ENCODE peak calls at places on chromosomes 11 and 22, in seven cellular contexts. I is GM12878, N is IMR-90, O is heart left ventricle, X is H1, V is ovary, D is Peyer's patch. A is an unnamed sample.

GRCh38 chr11:80686889-80687288 is 1246.1 kb upstream of the TENM4 start:
- DNase-seq in N (no peak), I (no peak), X (no peak), V (no peak), D (no peak), O (no peak), A (no peak)

GRCh38 chr11:130003717-130004001 is 1.0 kb upstream of the PRDM10 start:
- DNase-seq in X (no peak), D (no peak), V (no peak), I (no peak), O (no peak), N (no peak), A (no peak)

GRCh38 chr11:119764108-119764874 is 35.3 kb upstream of the NECTIN1 start:
- DNase-seq in X (no peak), N (peak), O (no peak), V (peak), I (no peak), D (no peak), A (no peak)

GRCh38 chr11:17734986-17735822 is 623 bp downstream of the KCNC1 start:
- DNase-seq in V (peak), D (no peak), X (peak), I (no peak), O (peak), N (peak), A (no peak)

GRCh38 chr11:9601876-9602199 is 28.4 kb downstream of the WEE1 start:
- DNase-seq in N (no peak), O (no peak), X (peak), I (no peak), V (no peak), D (peak), A (no peak)

GRCh38 chr11:27700351-27701261 is at the start of gene BDNF:
- DNase-seq in V (no peak), O (no peak), X (peak), N (peak), D (no peak), I (no peak), A (no peak)

GRCh38 chr11:93494341-93494740 is 48.9 kb downstream of the SMCO4 start:
- DNase-seq in X (no peak), N (no peak), V (no peak), O (no peak), I (no peak), D (no peak), A (no peak)

GRCh38 chr22:23834406-23834805 is 4.4 kb downstream of the DERL3 start:
- DNase-seq in N (no peak), I (no peak), O (no peak), X (no peak), V (no peak), D (no peak), A (no peak)

GRCh38 chr11:1732421-1733008 is 17.9 kb downstream of the IFITM10 start:
- DNase-seq in I (no peak), O (no peak), D (no peak), V (no peak), X (no peak), N (no peak), A (no peak)

GRCh38 chr22:18059473-18059872 is 18.3 kb upstream of the PEX26 start:
- DNase-seq in V (no peak), X (no peak), I (no peak), D (no peak), O (no peak), N (no peak), A (no peak)

DNA sequence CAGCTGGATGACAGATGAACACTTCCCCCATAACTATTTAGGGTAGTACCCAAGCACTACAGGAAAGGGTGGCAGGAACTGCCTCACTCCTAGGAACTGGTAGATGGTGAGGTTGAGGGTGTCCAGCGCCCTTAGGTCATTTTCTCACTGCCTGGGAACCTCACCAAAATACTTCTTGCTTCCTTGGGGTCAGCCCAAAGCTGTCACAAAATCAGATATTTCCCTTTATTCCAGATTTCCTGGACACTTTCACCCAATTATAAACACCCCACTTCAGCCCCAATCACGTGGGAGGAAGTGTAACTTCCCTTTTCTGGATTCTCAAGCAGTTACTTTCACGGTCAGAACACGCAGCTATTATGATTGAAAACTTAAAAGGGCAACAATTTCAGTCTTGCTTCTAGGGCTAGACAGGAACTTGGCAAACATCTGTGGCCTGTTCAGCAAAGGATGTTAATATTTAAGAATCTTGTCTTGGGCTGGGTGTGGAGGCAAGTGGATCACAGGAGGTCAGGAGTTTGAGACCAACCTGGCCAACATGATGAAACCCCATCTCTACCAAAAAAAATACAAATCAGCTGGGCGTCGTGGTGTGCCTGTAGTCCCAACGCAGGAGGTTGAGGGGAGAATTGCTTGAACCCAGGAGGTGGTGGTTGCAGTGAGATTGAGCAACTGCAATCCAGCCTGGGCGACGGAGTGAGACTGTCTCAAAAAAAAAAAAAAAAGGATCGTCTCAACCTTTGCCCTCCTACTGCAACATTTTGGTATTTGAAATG is 4.0 kb downstream of the FTH1 start:
- DNase-seq in V (peak), O (no peak), D (peak), N (peak), I (peak), X (no peak), A (peak)
- TF ChIP-seq POLR2A in V (peak), O (no peak), D (peak), N (peak), I (peak), X (peak), A (no peak)

GRCh38 chr22:26556904-26557303 is 33.0 kb downstream of the TPST2 start:
- DNase-seq in I (no peak), D (no peak), V (no peak), O (no peak), N (no peak), X (no peak), A (no peak)

GRCh38 chr22:26559961-26560575 is 29.9 kb downstream of the TPST2 start:
- DNase-seq in I (no peak), N (no peak), O (no peak), D (no peak), X (no peak), V (no peak), A (no peak)

GRCh38 chr22:26555478-26555877 is 34.5 kb downstream of the TPST2 start:
- DNase-seq in O (no peak), I (no peak), N (no peak), D (no peak), V (no peak), X (no peak), A (no peak)

GRCh38 chr22:26554956-26555355 is 35.0 kb downstream of the TPST2 start:
- DNase-seq in D (no peak), N (no peak), V (no peak), O (no peak), I (no peak), X (no peak), A (no peak)

DNA sequence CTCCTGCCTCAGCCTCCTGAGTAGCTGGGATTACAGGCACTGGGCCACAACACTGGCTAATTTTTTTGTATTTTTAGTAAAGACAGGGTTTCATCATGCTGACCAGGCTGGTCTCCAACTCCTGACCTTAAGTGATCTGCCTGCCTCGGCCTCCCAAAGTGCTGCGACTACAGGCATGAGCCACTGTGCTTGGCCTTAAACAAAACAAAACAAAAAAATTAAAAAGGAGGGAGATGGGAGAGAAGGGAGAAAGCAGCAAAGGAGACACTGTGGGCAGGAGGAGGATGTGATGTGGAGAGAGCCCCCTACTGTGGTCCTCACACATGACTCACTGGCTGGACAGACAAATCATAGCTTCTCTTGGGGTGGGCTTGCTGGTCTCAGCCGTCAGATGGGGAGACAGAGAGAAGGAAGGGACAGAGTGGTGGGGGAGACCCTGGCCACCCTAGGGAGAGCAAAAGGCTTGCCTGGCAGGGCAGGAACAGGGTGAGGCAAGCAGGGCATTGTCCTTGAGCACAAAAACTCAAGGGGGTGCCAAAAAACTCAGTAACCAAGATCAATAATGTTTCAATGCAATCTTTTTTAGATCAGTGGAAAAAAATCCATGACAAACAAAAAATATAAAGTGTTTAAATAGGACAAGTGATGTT is 31.6 kb downstream of the TPST2 start:
- DNase-seq in I (no peak), D (no peak), N (peak), V (no peak), O (no peak), X (no peak), A (no peak)
- TF ChIP-seq CTCF in I (no peak), D (no peak), N (peak), V (no peak), O (no peak), X (no peak), A (no peak)

GRCh38 chr11:65297026-65297667 is 17.5 kb upstream of the CDC42EP2 start:
- DNase-seq in X (no peak), I (no peak), V (no peak), D (no peak), N (no peak), O (no peak), A (peak)

GRCh38 chr11:65295001-65295400 is 19.7 kb upstream of the CDC42EP2 start:
- DNase-seq in I (no peak), X (no peak), O (no peak), V (no peak), D (no peak), N (no peak), A (no peak)

GRCh38 chr11:65293909-65294381 is 20.7 kb upstream of the CDC42EP2 start:
- DNase-seq in O (no peak), N (no peak), I (no peak), X (no peak), V (peak), D (no peak), A (peak)

GRCh38 chr11:65298131-65298535 is 16.5 kb upstream of the CDC42EP2 start:
- DNase-seq in O (peak), N (peak), X (no peak), I (no peak), D (no peak), V (peak), A (peak)

DNA sequence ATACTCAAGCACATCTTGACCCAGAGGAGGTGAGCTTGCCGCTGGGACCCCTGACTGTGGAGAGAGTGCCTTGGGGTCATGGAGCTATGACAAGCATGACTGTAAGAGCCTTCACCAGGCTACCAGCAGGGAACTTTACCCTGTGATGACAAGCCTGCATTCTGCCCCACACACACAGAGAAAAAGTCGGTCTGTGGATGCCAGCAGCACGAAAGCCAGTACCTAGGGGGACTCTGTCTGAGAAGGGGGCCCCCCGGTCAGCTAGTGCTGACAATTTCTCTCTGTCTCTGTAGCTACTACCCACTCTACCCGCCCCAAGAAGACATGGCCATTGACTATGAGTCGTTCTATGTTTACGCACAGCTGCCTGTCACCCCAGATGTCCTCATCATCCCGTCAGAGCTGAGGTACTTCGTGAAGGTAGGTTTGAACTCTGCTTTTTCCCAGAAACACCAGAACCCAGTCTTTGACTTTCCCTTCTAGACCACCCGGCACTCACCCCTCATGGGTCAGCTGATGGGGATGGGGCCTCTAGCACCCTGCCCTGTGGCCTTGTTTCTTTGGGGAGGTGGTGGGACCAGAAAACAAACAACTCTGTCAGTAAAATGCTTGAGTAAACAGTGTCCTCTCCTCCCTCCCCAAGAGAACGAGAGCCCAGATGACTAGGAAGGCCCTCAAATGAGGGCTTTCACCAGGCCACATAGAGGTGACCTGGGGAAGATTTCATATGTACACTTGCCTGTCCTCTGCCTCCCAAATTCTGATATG is 18.9 kb upstream of the CDC42EP2 start:
- DNase-seq in I (no peak), X (no peak), O (no peak), N (no peak), V (no peak), D (no peak), A (no peak)
- H3K27ac ChIP-seq in I (no peak), X (no peak), O (peak), N (peak), V (peak), D (no peak), A (peak)

GRCh38 chr22:26479792-26480610 is 3.6 kb downstream of the HPS4 start:
- DNase-seq in I (no peak), N (no peak), X (no peak), O (no peak), V (no peak), D (no peak), A (no peak)
- TF ChIP-seq POLR2A in I (no peak), N (no peak), X (no peak), O (no peak), V (no peak), D (no peak), A (no peak)

GRCh38 chr22:26367402-26368245 is 61.4 kb upstream of the ASPHD2 start:
- DNase-seq in X (peak), V (no peak), N (peak), I (no peak), O (no peak), D (peak), A (no peak)
- TF ChIP-seq CTCF in X (peak), V (no peak), N (peak), I (peak), O (peak), D (peak), A (peak)